ENCODE peak calls at places on chromosomes 2 and 18, in seven cellular contexts. Z is immature natural killer cell; A is activated naive CD4-positive, alpha-beta T cell; B is small intestine; R is effector memory CD4-positive, alpha-beta T cell; L is progenitor cell of endocrine pancreas; U is RCC 7860. I is an unnamed sample.

GRCh38 chr2:70643715-70644114 is 90.1 kb upstream of the TGFA start:
- DNase-seq in R (no peak), A (no peak), Z (no peak), B (peak), L (no peak), U (peak), I (no peak)

GRCh38 chr2:219041252-219041651 is at the start of gene CFAP65:
- DNase-seq in B (peak), U (no peak), A (no peak), R (no peak), Z (no peak), L (no peak), I (no peak)

GRCh38 chr2:218824004-218824403 is 7.6 kb downstream of the PRKAG3 start:
- DNase-seq in R (no peak), B (no peak), U (no peak), A (no peak), Z (no peak), L (no peak), I (no peak)

GRCh38 chr2:123162400-123163016 is 862.6 kb upstream of the CNTNAP5 start:
- DNase-seq in Z (no peak), R (no peak), A (no peak), U (no peak), B (no peak), L (no peak), I (no peak)

GRCh38 chr2:133215477-133215876 is 352.8 kb downstream of the NCKAP5 start:
- DNase-seq in B (no peak), A (no peak), U (no peak), R (no peak), L (no peak), Z (no peak), I (no peak)

GRCh38 chr2:129887688-129888266 is 91.7 kb upstream of the RAB6C start:
- DNase-seq in B (no peak), R (no peak), A (no peak), L (no peak), Z (no peak), U (no peak), I (no peak)

GRCh38 chr2:175605989-175606841 is 395.9 kb downstream of the LNPK start:
- DNase-seq in Z (no peak), U (no peak), A (no peak), R (no peak), B (peak), L (no peak), I (no peak)

GRCh38 chr2:575728-576237 is 101.4 kb downstream of the TMEM18 start:
- DNase-seq in B (no peak), Z (no peak), U (no peak), L (no peak), R (no peak), A (no peak), I (no peak)

GRCh38 chr2:239153806-239154591 is 246.8 kb downstream of the HDAC4 start:
- DNase-seq in U (no peak), R (no peak), Z (no peak), A (no peak), B (no peak), L (no peak), I (peak)

GRCh38 chr18:56035546-56035945 is 447.6 kb upstream of the TCF4 start:
- DNase-seq in U (no peak), Z (no peak), L (no peak), A (no peak), B (no peak), R (no peak), I (no peak)

GRCh38 chr2:159124441-159124911 is 156.0 kb downstream of the TANC1 start:
- DNase-seq in B (peak), R (no peak), A (no peak), U (peak), L (no peak), Z (no peak), I (peak)

I was measured in RWPE2.